ENCODE peak calls at places on chromosomes 1 and 21, in nine cellular contexts. R, D, J, A, S, H, Y, T and W are unnamed samples. For H3K27me3 and H3K4me1, the result is how much of the 10 kb centered on the place peaks cover.

GRCh38 chr1:237864338-237865244 is 26.1 kb downstream of the ZP4 start:
- DNase-seq in R (peak), D (no peak), J (peak), A (peak), S (no peak), H (peak), Y (peak), T (peak), W (peak)

GRCh38 chr1:111603979-111604378 is 15.6 kb upstream of the RAP1A start:
- DNase-seq in R (peak), D (no peak), J (peak), A (no peak), S (peak), H (no peak), Y (no peak), T (no peak), W (no peak)

GRCh38 chr1:242546849-242547724 is 22.6 kb upstream of the PLD5 start:
- DNase-seq in R (no peak), D (no peak), J (no peak), A (no peak), S (no peak), H (no peak), Y (peak), T (no peak), W (no peak)

GRCh38 chr1:9805006-9805526 is 18.7 kb downstream of the CLSTN1 start:
- DNase-seq in R (peak), D (no peak), J (no peak), A (no peak), S (no peak), H (peak), Y (no peak), T (no peak), W (no peak)

GRCh38 chr1:116218922-116219321 is 107.7 kb downstream of the MAB21L3 start:
- DNase-seq in R (no peak), D (no peak), J (no peak), A (no peak), S (no peak), H (no peak), Y (no peak), T (peak), W (no peak)

GRCh38 chr1:172951728-172952365 is 98.9 kb downstream of the TNFSF18 start:
- DNase-seq in R (no peak), D (no peak), J (no peak), A (peak), S (no peak), H (no peak), Y (peak), T (no peak), W (no peak)

GRCh38 chr1:48003741-48004503 is 6.7 kb upstream of the TRABD2B start:
- DNase-seq in R (peak), D (no peak), J (no peak), A (no peak), S (no peak), H (peak), Y (no peak), T (no peak), W (no peak)

GRCh38 chr1:110464340-110464739 is 13.4 kb downstream of the PROK1 start:
- DNase-seq in R (no peak), D (no peak), J (no peak), A (peak), S (no peak), H (no peak), Y (peak), T (no peak), W (no peak)

GRCh38 chr1:26083246-26083645 is 15.8 kb upstream of the TRIM63 start:
- DNase-seq in R (no peak), D (no peak), J (no peak), A (peak), S (no peak), H (no peak), Y (peak), T (no peak), W (no peak)

GRCh38 chr1:25820247-25821111 is 725 bp downstream of the MTFR1L start:
- DNase-seq in R (peak), D (no peak), J (peak), A (peak), S (peak), H (peak), Y (peak), T (no peak), W (no peak)

GRCh38 chr1:22117851-22118250 is 25.0 kb downstream of the WNT4 start:
- DNase-seq in R (peak), D (peak), J (no peak), A (peak), S (no peak), H (no peak), Y (no peak), T (no peak), W (no peak)

DNA sequence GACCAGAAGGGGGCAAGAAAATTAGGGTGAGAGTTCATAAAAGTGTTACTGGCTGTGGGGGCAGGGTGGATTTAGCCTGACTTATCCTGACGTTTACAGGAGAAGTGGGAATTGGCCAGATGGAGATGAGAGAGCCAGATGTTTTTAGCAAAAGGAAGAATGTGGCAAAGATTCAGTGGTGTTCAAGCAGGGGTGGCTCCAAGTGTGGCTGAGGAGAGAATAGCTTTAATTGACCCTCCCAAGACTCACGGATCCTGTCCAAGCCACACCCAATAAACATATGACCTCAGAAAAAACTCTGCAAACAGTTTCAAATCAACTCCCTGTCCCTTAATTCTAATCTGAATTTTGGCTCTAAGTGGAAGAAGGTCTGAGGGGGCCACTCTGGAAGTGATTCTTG is 35.2 kb upstream of the EDEM3 start:
- DNase-seq in R (no peak), D (no peak), J (no peak), A (no peak), S (no peak), H (no peak), Y (no peak), T (no peak), W (no peak)
- H3K27ac ChIP-seq in R (peak), D (no peak), J (no peak), A (no peak), S (no peak), H (no peak), Y (no peak), T (no peak), W (no peak)

GRCh38 chr1:3563125-3563524 is 48.2 kb downstream of the MEGF6 start:
- DNase-seq in R (no peak), D (no peak), J (no peak), A (no peak), S (no peak), H (no peak), Y (no peak), T (no peak), W (no peak)
- H3K27me3 ChIP-seq in R (under half), D (under half), J (under half), A (under half), S (under half), H (under half), Y (under half), T (under half), W (under half)

GRCh38 chr1:8360493-8361197 is 42.7 kb downstream of the SLC45A1 start:
- DNase-seq in R (no peak), D (peak), J (peak), A (no peak), S (no peak), H (no peak), Y (no peak), T (no peak), W (no peak)
- H3K4me1 ChIP-seq in R (under half), D (under half), J (under half), A (under half), S (under half), H (under half), Y (under half), T (under half), W (under half)

GRCh38 chr1:63955746-63956145 is 181.9 kb downstream of the ROR1 start:
- DNase-seq in R (no peak), D (no peak), J (no peak), A (peak), S (no peak), H (no peak), Y (no peak), T (no peak), W (no peak)
- H3K27ac ChIP-seq in R (no peak), D (peak), J (peak), A (no peak), S (no peak), H (no peak), Y (no peak), T (no peak), W (no peak)

GRCh38 chr1:203362561-203363055 is 11.7 kb upstream of the FMOD start:
- DNase-seq in R (no peak), D (no peak), J (no peak), A (no peak), S (no peak), H (no peak), Y (no peak), T (no peak), W (no peak)

GRCh38 chr1:203364013-203364730 is 13.2 kb upstream of the FMOD start:
- DNase-seq in R (peak), D (no peak), J (no peak), A (no peak), S (no peak), H (no peak), Y (no peak), T (peak), W (no peak)

GRCh38 chr1:203367051-203367450 is 16.1 kb upstream of the FMOD start:
- DNase-seq in R (no peak), D (no peak), J (no peak), A (no peak), S (no peak), H (no peak), Y (no peak), T (no peak), W (no peak)

GRCh38 chr1:203366476-203366875 is 15.6 kb upstream of the FMOD start:
- DNase-seq in R (no peak), D (no peak), J (no peak), A (peak), S (no peak), H (no peak), Y (no peak), T (no peak), W (no peak)

GRCh38 chr1:203364806-203365205 is 13.9 kb upstream of the FMOD start:
- DNase-seq in R (no peak), D (no peak), J (no peak), A (no peak), S (no peak), H (no peak), Y (no peak), T (no peak), W (no peak)
- H3K27me3 ChIP-seq in R (under half), D (under half), J (under half), A (under half), S (under half), H (under half), Y (half or more), T (under half), W (under half)

GRCh38 chr21:37455504-37455911 is 88.9 kb downstream of the DYRK1A start:
- DNase-seq in R (no peak), D (no peak), J (no peak), A (no peak), S (no peak), H (no peak), Y (no peak), T (no peak), W (no peak)

GRCh38 chr21:37451446-37451845 is 84.9 kb downstream of the DYRK1A start:
- DNase-seq in R (no peak), D (no peak), J (no peak), A (no peak), S (no peak), H (no peak), Y (no peak), T (no peak), W (no peak)

GRCh38 chr21:37452222-37452621 is 85.6 kb downstream of the DYRK1A start:
- DNase-seq in R (no peak), D (no peak), J (peak), A (peak), S (no peak), H (no peak), Y (no peak), T (peak), W (no peak)

GRCh38 chr21:37453350-37453749 is 86.8 kb downstream of the DYRK1A start:
- DNase-seq in R (no peak), D (no peak), J (no peak), A (no peak), S (no peak), H (no peak), Y (no peak), T (no peak), W (no peak)

GRCh38 chr21:37454869-37455503 is 88.4 kb downstream of the DYRK1A start:
- DNase-seq in R (no peak), D (no peak), J (no peak), A (no peak), S (no peak), H (no peak), Y (no peak), T (no peak), W (no peak)
- H3K4me1 ChIP-seq in R (half or more), D (under half), J (under half), A (under half), S (half or more), H (under half), Y (under half), T (half or more), W (under half)

DNA sequence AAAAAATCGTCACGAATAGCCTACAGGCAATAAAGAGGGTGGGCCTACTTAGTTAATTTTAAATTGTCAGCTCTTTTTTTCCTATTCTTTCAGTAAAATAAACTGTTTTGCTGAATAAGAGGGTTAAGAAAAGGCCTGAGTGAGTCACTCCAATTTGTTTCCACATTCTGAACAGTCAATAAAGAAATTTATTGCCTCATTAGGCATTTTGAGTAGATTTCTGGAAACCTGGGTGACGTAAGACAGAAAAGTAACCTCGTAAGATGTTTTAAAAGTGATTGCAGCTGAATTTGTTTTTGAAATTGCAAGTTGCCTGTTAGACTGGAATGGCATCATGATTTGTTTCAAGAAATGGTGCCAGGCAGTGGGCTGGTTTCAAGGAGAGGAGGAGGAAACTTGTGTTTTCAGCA is 439.3 kb downstream of the USP25 start:
- DNase-seq in R (no peak), D (no peak), J (no peak), A (peak), S (no peak), H (no peak), Y (no peak), T (no peak), W (no peak)
- H3K27ac ChIP-seq in R (no peak), D (peak), J (no peak), A (no peak), S (no peak), H (no peak), Y (no peak), T (no peak), W (no peak)

DNA sequence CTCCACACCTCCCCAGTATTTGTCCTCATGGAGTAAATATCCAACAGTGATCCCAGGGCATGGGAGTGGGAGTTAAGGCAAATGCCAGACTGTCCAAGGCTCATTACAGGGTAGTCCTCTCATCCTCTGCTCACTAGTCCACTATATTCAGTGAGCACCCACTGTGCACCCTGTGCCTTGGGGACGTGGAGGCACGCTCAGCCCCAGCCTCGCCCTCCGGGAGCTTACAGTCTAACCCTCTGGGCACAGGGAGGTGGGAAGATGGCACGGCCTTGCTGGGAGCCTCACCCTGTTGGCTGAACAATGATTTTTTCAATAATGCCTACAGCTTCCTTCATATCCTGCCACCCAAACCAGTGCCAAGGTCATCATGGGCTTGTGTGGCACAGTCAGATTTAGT is 2.8 kb downstream of the HES2 start:
- DNase-seq in R (no peak), D (no peak), J (no peak), A (no peak), S (no peak), H (no peak), Y (no peak), T (no peak), W (no peak)
- H3K27me3 ChIP-seq in R (half or more), D (under half), J (under half), A (under half), S (half or more), H (half or more), Y (under half), T (half or more), W (half or more)

DNA sequence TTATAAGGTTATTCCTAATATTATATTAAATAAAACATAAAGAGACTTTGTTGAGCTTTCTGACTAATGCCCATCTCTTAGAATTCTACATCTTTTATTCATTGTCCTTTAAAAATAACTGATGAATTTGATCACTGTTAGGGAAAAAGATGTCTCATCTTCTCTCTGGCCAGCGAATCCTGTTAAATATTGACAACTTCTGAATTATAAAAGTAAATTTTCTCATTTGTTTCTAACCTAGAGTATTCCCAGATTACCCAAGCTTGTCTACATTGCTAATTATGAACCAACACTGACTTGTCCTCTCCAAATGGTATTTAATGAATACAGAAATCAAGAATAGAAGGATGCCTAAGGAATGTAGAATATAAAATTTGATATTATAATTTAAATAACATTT is 24.8 kb upstream of the KCTD3 start:
- DNase-seq in R (no peak), D (no peak), J (no peak), A (no peak), S (no peak), H (no peak), Y (no peak), T (no peak), W (no peak)
- H3K4me1 ChIP-seq in R (under half), D (under half), J (under half), A (under half), S (under half), H (under half), Y (under half), T (under half), W (under half)